ENCODE peak calls at places on chromosomes 13 and 19, in four cellular contexts. F, M, X and D are unnamed samples.

GRCh38 chr19:1856698-1857603 is 6.4 kb downstream of the KLF16 start:
- DNase-seq in F (peak; percentile 97), M (peak; percentile 75), X (no peak), D (no peak)

GRCh38 chr19:19406878-19407639 is 1.6 kb downstream of the GATAD2A start:
- DNase-seq in F (no peak), M (peak; percentile 55), X (no peak), D (no peak)

GRCh38 chr13:40189426-40189825 is 477.0 kb downstream of the FOXO1 start:
- DNase-seq in F (no peak), M (no peak), X (no peak), D (no peak)

GRCh38 chr13:110925023-110925608 is 10.2 kb upstream of the ANKRD10 start:
- DNase-seq in F (no peak), M (no peak), X (no peak), D (no peak)

GRCh38 chr19:17997969-17998826 is 9.8 kb upstream of the ARRDC2 start:
- DNase-seq in F (no peak), M (peak; percentile 44), X (no peak), D (no peak)

GRCh38 chr19:27777726-27778125 is 1435.2 kb downstream of the UQCRFS1 start:
- DNase-seq in F (no peak), M (no peak), X (no peak), D (no peak)

GRCh38 chr19:17687141-17687856 is 855 bp downstream of the UNC13A start:
- DNase-seq in F (no peak), M (no peak), X (no peak), D (no peak)

GRCh38 chr19:50632151-50632835 is 7.4 kb downstream of the SYT3 start:
- DNase-seq in F (no peak), M (no peak), X (no peak), D (no peak)

GRCh38 chr13:48790996-48791395 is 137.3 kb downstream of the CYSLTR2 start:
- DNase-seq in F (no peak), M (no peak), X (no peak), D (no peak)

GRCh38 chr19:28482221-28482620 is 730.7 kb downstream of the UQCRFS1 start:
- DNase-seq in F (no peak), M (no peak), X (no peak), D (no peak)

GRCh38 chr19:12137541-12137940 is 2.6 kb downstream of the ZNF20 start:
- DNase-seq in F (peak; percentile 67), M (no peak), X (no peak), D (no peak)

GRCh38 chr13:21568854-21569253 is 35.1 kb downstream of the MICU2 start:
- DNase-seq in F (no peak), M (no peak), X (no peak), D (no peak)

GRCh38 chr19:3465552-3465951 is 14.8 kb downstream of the SMIM24 start:
- DNase-seq in F (no peak), M (no peak), X (no peak), D (no peak)

GRCh38 chr19:16496613-16496983 is 404 bp downstream of the C19orf44 start:
- DNase-seq in F (peak; percentile 89), M (peak; percentile 40), X (no peak), D (no peak)

GRCh38 chr19:2494447-2495129 is 18.7 kb downstream of the GADD45B start:
- DNase-seq in F (peak; percentile 97), M (peak; percentile 82), X (peak; percentile 8), D (no peak)

GRCh38 chr19:23512151-23512925 is 117.1 kb upstream of the ZNF91 start:
- DNase-seq in F (peak; percentile 46), M (no peak), X (no peak), D (no peak)

GRCh38 chr19:4082172-4082571 is 15.5 kb upstream of the ZBTB7A start:
- DNase-seq in F (no peak), M (no peak), X (no peak), D (no peak)

GRCh38 chr13:28528848-28529247 is 33.9 kb upstream of the FLT1 start:
- DNase-seq in F (no peak), M (no peak), X (no peak), D (no peak)

GRCh38 chr19:6616011-6616410 is 25.1 kb upstream of the CD70 start:
- DNase-seq in F (no peak), M (no peak), X (no peak), D (no peak)

GRCh38 chr13:51412431-51412830 is 40.4 kb downstream of the INTS6 start:
- DNase-seq in F (no peak), M (no peak), X (no peak), D (no peak)

GRCh38 chr19:3678188-3678587 is 22.1 kb downstream of the PIP5K1C start:
- DNase-seq in F (no peak), M (no peak), X (no peak), D (no peak)

GRCh38 chr13:20923272-20923671 is 20.7 kb upstream of the XPO4 start:
- DNase-seq in F (peak; percentile 45), M (no peak), X (no peak), D (no peak)

GRCh38 chr13:55783841-55784240 is 1356.9 kb upstream of the PRR20A start:
- DNase-seq in F (no peak), M (no peak), X (no peak), D (no peak)

GRCh38 chr13:49026851-49027250 is 51.1 kb downstream of the FNDC3A start:
- DNase-seq in F (no peak), M (peak; percentile 30), X (no peak), D (no peak)

GRCh38 chr13:114019367-114019766 is 45.5 kb upstream of the C13orf46 start:
- DNase-seq in F (no peak), M (no peak), X (peak; percentile 21), D (no peak)

GRCh38 chr13:100381595-100382224 is 206.9 kb downstream of the GGACT start:
- DNase-seq in F (no peak), M (no peak), X (no peak), D (no peak)

GRCh38 chr19:17294051-17294891 is 9.0 kb downstream of the ABHD8 start:
- DNase-seq in F (no peak), M (no peak), X (no peak), D (no peak)

GRCh38 chr19:2668188-2668763 is 34.2 kb downstream of the GNG7 start:
- DNase-seq in F (no peak), M (no peak), X (no peak), D (no peak)

GRCh38 chr13:60431108-60431700 is 34.2 kb downstream of the TDRD3 start:
- DNase-seq in F (no peak), M (peak; percentile 82), X (no peak), D (peak; percentile 33)

GRCh38 chr13:24822640-24823039 is 58.7 kb downstream of the RNF17 start:
- DNase-seq in F (no peak), M (no peak), X (no peak), D (no peak)

DNA sequence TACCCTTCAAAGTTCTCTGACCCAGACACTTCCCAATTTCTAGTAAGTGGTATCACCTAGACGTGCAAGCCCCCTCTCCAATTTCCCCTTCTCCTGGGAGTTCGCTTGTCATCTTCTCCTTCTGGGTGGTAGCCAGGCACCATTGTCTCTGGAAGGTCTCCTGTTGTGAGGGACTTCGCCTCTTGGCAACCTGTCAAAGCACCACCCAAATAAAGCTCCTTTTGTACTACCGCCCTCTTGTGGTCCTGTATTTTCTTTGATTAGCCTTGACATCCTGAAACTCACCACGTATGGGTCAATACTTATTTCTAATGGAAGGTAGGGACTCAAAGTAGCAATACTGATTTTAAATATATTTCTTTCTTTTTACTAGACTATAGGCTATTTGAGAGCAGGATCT is 8.2 kb downstream of the GPC5 start:
- DNase-seq in F (no peak), M (peak; percentile 39), X (no peak), D (no peak)
- TF ChIP-seq CTCF in F (no peak), M (peak; percentile 64), X (no peak), D (peak; percentile 70)

GRCh38 chr13:79741006-79741405 is 260.1 kb downstream of the NDFIP2 start:
- DNase-seq in F (no peak), M (peak; percentile 63), X (no peak), D (peak; percentile 19)
- H3K4me3 ChIP-seq in F (no peak overlapping the region), M (peak overlapping the region; percentile 7), X (no peak overlapping the region), D (no peak overlapping the region)

GRCh38 chr19:45590300-45591003 is 5.8 kb upstream of the OPA3 start:
- DNase-seq in F (no peak), M (no peak), X (no peak), D (no peak)

GRCh38 chr19:45592366-45592765 is 7.8 kb upstream of the OPA3 start:
- DNase-seq in F (no peak), M (no peak), X (no peak), D (no peak)

GRCh38 chr19:45589768-45590167 is 5.2 kb upstream of the OPA3 start:
- DNase-seq in F (no peak), M (no peak), X (no peak), D (no peak)

GRCh38 chr19:45591638-45592005 is 7.0 kb upstream of the OPA3 start:
- DNase-seq in F (no peak), M (no peak), X (no peak), D (no peak)

DNA sequence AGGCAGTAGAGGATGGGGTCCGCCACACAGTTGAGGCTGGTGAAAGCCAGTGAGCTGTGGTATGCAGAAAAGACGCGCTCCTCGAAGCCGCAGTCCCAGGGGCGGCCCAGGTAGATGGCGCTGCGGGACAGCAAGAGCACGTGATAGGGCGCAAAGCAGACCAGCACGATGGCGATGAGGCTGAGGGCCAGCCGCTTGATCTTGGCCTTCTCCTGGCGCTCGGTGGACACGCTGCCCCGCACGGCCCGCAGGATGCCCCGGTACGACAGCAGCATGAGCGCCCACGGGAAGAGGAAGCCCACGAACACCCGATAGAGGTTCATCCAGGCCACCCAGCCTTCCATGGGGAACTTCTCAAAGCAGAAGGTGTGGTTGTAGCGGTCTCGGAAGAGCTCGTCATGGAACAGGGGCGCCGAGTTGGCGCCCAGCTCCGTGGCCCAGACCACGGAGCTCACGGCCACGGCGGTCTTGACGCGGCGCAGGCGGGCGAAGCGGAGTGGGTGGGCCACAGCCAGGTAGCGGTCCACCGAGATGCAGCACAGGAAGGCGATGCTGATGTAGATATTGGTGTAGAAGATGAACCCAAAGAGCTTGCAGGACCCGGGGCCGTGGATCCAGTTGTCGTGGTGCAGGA is 6.5 kb upstream of the OPA3 start:
- DNase-seq in F (no peak), M (peak; percentile 45), X (no peak), D (no peak)
- TF ChIP-seq CTCF in F (no peak), M (peak; percentile 46), X (peak; percentile 31), D (peak; percentile 58)

GRCh38 chr19:38387550-38388309 is at the start of gene GGN:
- DNase-seq in F (peak; percentile 97), M (peak; percentile 95), X (peak; percentile 54), D (peak; percentile 74)

GRCh38 chr19:38385804-38386257 is 2.0 kb downstream of the GGN start:
- DNase-seq in F (no peak), M (no peak), X (no peak), D (no peak)

GRCh38 chr19:38385057-38385803 is 2.6 kb downstream of the GGN start:
- DNase-seq in F (no peak), M (no peak), X (no peak), D (no peak)

GRCh38 chr19:38386968-38387549 is 775 bp downstream of the GGN start:
- DNase-seq in F (peak; percentile 89), M (peak; percentile 20), X (no peak), D (no peak)

DNA sequence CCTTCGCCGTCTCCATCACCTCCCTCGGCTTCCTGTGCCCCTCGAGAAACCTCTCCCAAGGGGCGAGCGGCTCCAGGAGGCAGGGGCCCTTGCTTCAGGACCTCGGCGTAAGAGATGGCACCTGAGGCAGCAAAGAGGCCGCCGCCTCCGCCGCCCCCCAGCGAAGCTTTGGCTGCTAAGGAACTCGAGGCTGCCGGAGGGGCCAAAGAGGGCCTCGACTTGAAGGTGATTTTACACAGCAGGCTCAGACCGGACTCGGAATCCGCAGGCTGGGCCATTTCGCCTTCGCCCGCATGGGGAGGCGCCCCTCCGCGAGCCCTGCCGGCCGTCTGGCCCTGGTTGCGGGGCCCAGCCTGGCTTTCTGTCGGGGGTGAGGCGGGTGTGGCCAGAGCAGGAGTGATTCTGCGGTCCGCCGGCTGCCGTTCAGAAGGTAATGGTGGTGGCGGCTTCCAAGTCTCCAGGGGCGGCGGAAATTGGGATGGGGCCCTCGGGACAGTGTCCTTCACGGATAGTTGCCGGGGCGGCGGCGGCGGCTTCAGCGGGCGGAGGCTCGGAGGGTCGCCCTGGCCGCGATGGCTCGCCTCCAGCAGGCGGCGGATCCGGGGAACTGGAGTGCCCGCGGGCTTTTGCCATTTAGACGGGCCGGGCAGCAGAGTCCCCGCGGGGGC is 1.4 kb downstream of the GGN start:
- DNase-seq in F (no peak), M (no peak), X (no peak), D (no peak)
- H3K4me3 ChIP-seq in F (no peak overlapping the region), M (no peak overlapping the region), X (no peak overlapping the region), D (no peak overlapping the region)